ENCODE peak calls at places on chromosomes 4 and X, in four cellular contexts. I is bronchial epithelial cell, A is tibial nerve, R is activated T-cell treated with anti-CD3 and anti-CD28 coated beads for 1 hour. M is an unnamed sample.

GRCh38 chrX:134572816-134573682 is 85.2 kb downstream of the PLAC1 start:
- DNase-seq in I (peak), A (no peak), R (no peak), M (no peak)

GRCh38 chr4:122480023-122480422 is 23.5 kb upstream of the IL2 start:
- DNase-seq in I (no peak), A (no peak), R (no peak), M (no peak)

GRCh38 chr4:74536557-74536956 is 91.6 kb downstream of the AREG start:
- DNase-seq in I (no peak), A (no peak), R (no peak), M (no peak)

GRCh38 chr4:148015058-148015457 is 283.2 kb downstream of the ARHGAP10 start:
- DNase-seq in I (no peak), A (no peak), R (no peak), M (no peak)

GRCh38 chr4:110134269-110134889 is 64.0 kb downstream of the ELOVL6 start:
- DNase-seq in I (no peak), A (no peak), R (no peak), M (no peak)

GRCh38 chrX:128992107-128992971 is 531.0 kb downstream of the SMARCA1 start:
- DNase-seq in I (no peak), A (no peak), R (no peak), M (no peak)

GRCh38 chrX:119238557-119238956 is 2.5 kb downstream of the PGRMC1 start:
- DNase-seq in I (peak), A (no peak), R (no peak), M (no peak)

GRCh38 chrX:46788902-46789301 is 30.0 kb upstream of the SLC9A7 start:
- DNase-seq in I (no peak), A (no peak), R (no peak), M (no peak)

GRCh38 chr4:98749206-98749605 is 90.8 kb upstream of the TSPAN5 start:
- DNase-seq in I (no peak), A (no peak), R (no peak), M (no peak)

GRCh38 chrX:23623797-23624196 is 43.5 kb upstream of the PRDX4 start:
- DNase-seq in I (no peak), A (no peak), R (no peak), M (no peak)

GRCh38 chr4:126937342-126937741 is 695.4 kb upstream of the INTU start:
- DNase-seq in I (no peak), A (no peak), R (no peak), M (no peak)

GRCh38 chr4:96602661-96603060 is 762.8 kb downstream of the PDHA2 start:
- DNase-seq in I (no peak), A (no peak), R (no peak), M (no peak)

GRCh38 chrX:118231464-118231863 is 114.4 kb upstream of the WDR44 start:
- DNase-seq in I (no peak), A (no peak), R (no peak), M (no peak)

GRCh38 chr4:124708517-124709300 is 3.8 kb downstream of the ANKRD50 start:
- DNase-seq in I (no peak), A (no peak), R (no peak), M (no peak)

GRCh38 chr4:2583092-2583491 is 46.6 kb downstream of the FAM193A start:
- DNase-seq in I (peak), A (no peak), R (no peak), M (no peak)

GRCh38 chr4:89253935-89254334 is 53.7 kb downstream of the GPRIN3 start:
- DNase-seq in I (no peak), A (no peak), R (no peak), M (no peak)

GRCh38 chr4:95159384-95159783 is 389.4 kb downstream of the UNC5C start:
- DNase-seq in I (no peak), A (no peak), R (no peak), M (no peak)

GRCh38 chrX:30304866-30305265 is 4.3 kb downstream of the NR0B1 start:
- DNase-seq in I (peak), A (no peak), R (no peak), M (no peak)

GRCh38 chr4:40546972-40547371 is 82.7 kb downstream of the RBM47 start:
- DNase-seq in I (no peak), A (no peak), R (no peak), M (no peak)

GRCh38 chr4:140756292-140757219 is at the start of gene TBC1D9:
- DNase-seq in I (peak), A (peak), R (no peak), M (no peak)

GRCh38 chr4:128913228-128913627 is 103.7 kb downstream of the JADE1 start:
- DNase-seq in I (no peak), A (no peak), R (no peak), M (no peak)

GRCh38 chr4:71288875-71289274 is 49.9 kb upstream of the SLC4A4 start:
- DNase-seq in I (no peak), A (no peak), R (no peak), M (no peak)

GRCh38 chr4:55675196-55675793 is 39.2 kb upstream of the NMU start:
- DNase-seq in I (no peak), A (no peak), R (no peak), M (no peak)

GRCh38 chrX:84156831-84157230 is 31.2 kb downstream of the RPS6KA6 start:
- DNase-seq in I (no peak), A (no peak), R (no peak), M (no peak)

GRCh38 chrX:41591906-41592305 is 96.9 kb upstream of the GPR34 start:
- DNase-seq in I (no peak), A (no peak), R (no peak), M (no peak)

GRCh38 chr4:17283832-17284231 is 228.1 kb downstream of the QDPR start:
- DNase-seq in I (no peak), A (no peak), R (no peak), M (no peak)

GRCh38 chr4:108649863-108650211 is 562 bp upstream of the OSTC start:
- DNase-seq in I (no peak), A (no peak), R (no peak), M (no peak)

GRCh38 chr4:67658302-67658701 is 42.7 kb downstream of the UBA6 start:
- DNase-seq in I (peak), A (no peak), R (no peak), M (no peak)

GRCh38 chr4:71266090-71266794 is 72.6 kb upstream of the SLC4A4 start:
- DNase-seq in I (no peak), A (no peak), R (no peak), M (no peak)

GRCh38 chrX:47581731-47582647 is at the start of gene TIMP1:
- DNase-seq in I (peak), A (peak), R (peak), M (peak)

GRCh38 chrX:10574663-10575062 is 45.7 kb downstream of the MID1 start:
- DNase-seq in I (peak), A (no peak), R (no peak), M (no peak)

GRCh38 chr4:17662694-17663093 is 48.3 kb downstream of the MED28 start:
- DNase-seq in I (peak), A (no peak), R (no peak), M (no peak)

GRCh38 chr4:59161249-59161648 is 2038.9 kb upstream of the ADGRL3 start:
- DNase-seq in I (no peak), A (no peak), R (no peak), M (no peak)

M was measured in CD4-positive, CD25-positive, alpha-beta regulatory T cell.